ENCODE peak calls at places on chromosomes 5 and 9, in nine cellular contexts. D is IMR-90; S is 8988T; U is nucleus accumbens; I is astrocyte of the spinal cord; V is psoas muscle; T is effector CD4-positive, alpha-beta T cell; H is RPMI8226; B is transverse colon. G is an unnamed sample.
A peak's percentile ranks its signal among the peaks of the same experiment; 100 is the strongest.

GRCh38 chr5:82784521-82784920 is 292.7 kb downstream of the TMEM167A start:
- DNase-seq in S (no peak), V (no peak), H (no peak), U (no peak), D (no peak), B (no peak), I (no peak), T (no peak), G (no peak)

GRCh38 chr9:135660407-135660806 is 2.7 kb upstream of the LCN9 start:
- DNase-seq in I (no peak), V (no peak), T (no peak), U (no peak), H (no peak), D (no peak), S (no peak), B (no peak), G (no peak)

GRCh38 chr9:129558063-129558550 is 62.8 kb downstream of the C9orf50 start:
- DNase-seq in I (no peak), U (no peak), H (no peak), V (no peak), S (no peak), T (no peak), D (no peak), B (no peak), G (no peak)

GRCh38 chr9:123309611-123310010 is 41.2 kb upstream of the STRBP start:
- DNase-seq in S (no peak), B (no peak), D (no peak), H (no peak), U (no peak), I (no peak), V (no peak), T (no peak), G (no peak)

GRCh38 chr9:87301381-87301780 is 196.3 kb upstream of the DAPK1 start:
- DNase-seq in U (no peak), D (no peak), S (no peak), V (no peak), T (no peak), B (no peak), H (no peak), I (no peak), G (no peak)

GRCh38 chr5:39755986-39756385 is 331.2 kb upstream of the DAB2 start:
- DNase-seq in U (no peak), V (no peak), I (peak; percentile 96), H (no peak), B (no peak), T (no peak), S (no peak), D (peak; percentile 96), G (no peak)

GRCh38 chr9:128159073-128159783 is 837 bp upstream of the BBLN start:
- DNase-seq in D (no peak), T (peak; percentile 41), I (no peak), V (peak; percentile 43), B (peak; percentile 39), S (no peak), H (peak; percentile 52), U (no peak), G (peak; percentile 37)

GRCh38 chr5:91240175-91240574 is 142.9 kb downstream of the ARRDC3 start:
- DNase-seq in B (no peak), D (no peak), V (no peak), I (no peak), U (no peak), T (no peak), S (no peak), H (no peak), G (no peak)

GRCh38 chr9:78441822-78442431 is 145.0 kb downstream of the PSAT1 start:
- DNase-seq in V (no peak), D (no peak), T (no peak), U (no peak), I (no peak), S (no peak), H (no peak), B (no peak), G (no peak)

GRCh38 chr9:104903609-104904008 is 24.3 kb downstream of the ABCA1 start:
- DNase-seq in I (peak; percentile 95), B (no peak), T (no peak), H (no peak), U (no peak), S (no peak), D (peak; percentile 76), V (no peak), G (no peak)

GRCh38 chr5:81626524-81626923 is 124.4 kb downstream of the SSBP2 start:
- DNase-seq in T (no peak), V (no peak), I (peak; percentile 75), S (no peak), U (no peak), H (no peak), B (no peak), D (peak; percentile 90), G (peak; percentile 25)

GRCh38 chr5:82334856-82335255 is 56.7 kb upstream of the RPS23 start:
- DNase-seq in B (no peak), V (no peak), H (no peak), T (no peak), D (peak; percentile 95), S (no peak), U (no peak), I (peak; percentile 88), G (no peak)

GRCh38 chr9:129938291-129938979 is 103.2 kb downstream of the USP20 start:
- DNase-seq in U (no peak), D (peak; percentile 84), V (no peak), H (peak; percentile 14), B (no peak), I (peak; percentile 82), S (no peak), T (no peak), G (no peak)

GRCh38 chr9:13975628-13976250 is 338.2 kb downstream of the NFIB start:
- DNase-seq in B (no peak), V (no peak), U (no peak), H (no peak), D (no peak), T (no peak), S (no peak), I (peak; percentile 43), G (no peak)

GRCh38 chr5:173826179-173826920 is 61.8 kb upstream of the CPEB4 start:
- DNase-seq in T (no peak), I (no peak), D (no peak), S (no peak), U (no peak), B (no peak), H (no peak), V (no peak), G (no peak)

GRCh38 chr5:59066367-59067163 is 483.7 kb downstream of the RAB3C start:
- DNase-seq in B (no peak), T (no peak), D (peak; percentile 89), I (peak; percentile 40), V (no peak), H (no peak), U (no peak), S (no peak), G (no peak)

GRCh38 chr9:37943329-37944265 is 39.7 kb upstream of the SLC25A51 start:
- DNase-seq in H (no peak), U (peak; percentile 37), D (peak; percentile 94), T (no peak), V (peak; percentile 38), B (no peak), I (peak; percentile 95), S (no peak), G (no peak)

GRCh38 chr9:80090317-80090716 is 518.6 kb downstream of the TLE4 start:
- DNase-seq in D (no peak), U (no peak), I (no peak), V (no peak), S (no peak), T (no peak), B (no peak), H (no peak), G (no peak)

GRCh38 chr5:120938604-120939003 is 474.5 kb downstream of the PRR16 start:
- DNase-seq in U (no peak), V (no peak), S (no peak), H (no peak), T (no peak), B (no peak), D (no peak), I (no peak), G (no peak)

GRCh38 chr9:112863781-112864180 is 26.9 kb downstream of the SLC46A2 start:
- DNase-seq in T (no peak), B (no peak), I (no peak), S (no peak), H (no peak), D (no peak), U (no peak), V (no peak), G (no peak)

GRCh38 chr5:81717815-81718214 is 33.1 kb downstream of the SSBP2 start:
- DNase-seq in U (no peak), I (peak; percentile 55), H (no peak), B (no peak), D (peak; percentile 80), T (no peak), V (no peak), S (no peak), G (no peak)

GRCh38 chr5:132215329-132215728 is 12.3 kb downstream of the P4HA2 start:
- DNase-seq in V (peak; percentile 97), B (peak; percentile 80), H (no peak), U (peak; percentile 71), T (no peak), S (no peak), I (peak; percentile 98), D (peak; percentile 98), G (no peak)

GRCh38 chr9:29039258-29039657 is 1466.0 kb upstream of the C9orf72 start:
- DNase-seq in T (no peak), I (peak; percentile 22), B (no peak), U (no peak), D (no peak), V (no peak), S (no peak), H (no peak), G (no peak)

GRCh38 chr5:36246011-36246410 is 4.3 kb upstream of the NADK2 start:
- DNase-seq in S (no peak), D (no peak), B (no peak), T (no peak), H (no peak), U (no peak), I (no peak), V (no peak), G (no peak)

GRCh38 chr9:86175223-86175622 is 75.9 kb upstream of the GOLM1 start:
- DNase-seq in S (no peak), I (no peak), V (no peak), T (no peak), U (no peak), D (no peak), B (no peak), H (peak; percentile 9), G (no peak)

GRCh38 chr9:35488019-35488418 is 1.9 kb upstream of the RUSC2 start:
- DNase-seq in B (no peak), I (no peak), H (no peak), T (no peak), S (no peak), D (no peak), U (no peak), V (no peak), G (no peak)

GRCh38 chr9:70859694-70860093 is 261.7 kb downstream of the TRPM3 start:
- DNase-seq in I (no peak), U (no peak), D (no peak), V (no peak), H (no peak), B (no peak), T (no peak), S (no peak), G (no peak)

GRCh38 chr5:135606431-135606830 is 27.6 kb upstream of the CXCL14 start:
- DNase-seq in V (no peak), T (no peak), U (no peak), D (no peak), S (no peak), H (peak; percentile 1), B (no peak), I (no peak), G (no peak)

GRCh38 chr9:33136721-33137120 is 30.4 kb downstream of the B4GALT1 start:
- DNase-seq in T (no peak), H (no peak), I (no peak), B (no peak), D (no peak), S (no peak), V (no peak), U (no peak), G (no peak)

GRCh38 chr5:41908374-41909079 is 4.4 kb downstream of the RIMOC1 start:
- DNase-seq in H (no peak), S (no peak), I (peak; percentile 77), T (no peak), U (no peak), B (no peak), D (peak; percentile 80), V (no peak), G (no peak)

GRCh38 chr5:150153957-150154617 is 1.6 kb downstream of the PDGFRB start:
- DNase-seq in T (no peak), I (peak; percentile 73), S (no peak), D (peak; percentile 80), B (no peak), U (no peak), H (peak; percentile 45), V (no peak), G (no peak)